ENCODE peak calls at places on chromosomes 3 and 15, in nine cellular contexts. One of them, this sample, is unnamed.

GRCh38 chr15:70172124-70172523 is 74.4 kb upstream of the TLE3 start:
- DNase-seq in natural killer cell: no peak
- DNase-seq in Peyer's patch: no peak
- DNase-seq in osteocyte: no peak
- DNase-seq in bronchial epithelial cell: no peak
- DNase-seq in AG10803: no peak
- DNase-seq in foreskin fibroblast: no peak
- DNase-seq in tibial nerve: no peak
- DNase-seq in mammary epithelial cell: no peak
- DNase-seq in this sample: no peak

GRCh38 chr15:96325579-96326331 is 4.7 kb upstream of the NR2F2 start:
- DNase-seq in natural killer cell: no peak
- DNase-seq in Peyer's patch: no peak
- DNase-seq in osteocyte: no peak
- DNase-seq in bronchial epithelial cell: peak; percentile 66
- DNase-seq in AG10803: no peak
- DNase-seq in foreskin fibroblast: peak; percentile 65
- DNase-seq in tibial nerve: peak; percentile 29
- DNase-seq in mammary epithelial cell: peak; percentile 78
- DNase-seq in this sample: no peak

GRCh38 chr3:179697933-179698332 is 45.1 kb downstream of the USP13 start:
- DNase-seq in natural killer cell: no peak
- DNase-seq in Peyer's patch: no peak
- DNase-seq in osteocyte: no peak
- DNase-seq in bronchial epithelial cell: no peak
- DNase-seq in AG10803: no peak
- DNase-seq in foreskin fibroblast: no peak
- DNase-seq in tibial nerve: no peak
- DNase-seq in mammary epithelial cell: no peak
- DNase-seq in this sample: no peak

GRCh38 chr3:130916507-130917167 is 22.8 kb downstream of the ATP2C1 start:
- DNase-seq in natural killer cell: no peak
- DNase-seq in Peyer's patch: no peak
- DNase-seq in osteocyte: no peak
- DNase-seq in bronchial epithelial cell: no peak
- DNase-seq in AG10803: no peak
- DNase-seq in foreskin fibroblast: no peak
- DNase-seq in tibial nerve: no peak
- DNase-seq in mammary epithelial cell: no peak
- DNase-seq in this sample: no peak

GRCh38 chr15:63587527-63587926 is 9.7 kb upstream of the FBXL22 start:
- DNase-seq in natural killer cell: no peak
- DNase-seq in Peyer's patch: no peak
- DNase-seq in osteocyte: no peak
- DNase-seq in bronchial epithelial cell: peak; percentile 65
- DNase-seq in AG10803: peak; percentile 81
- DNase-seq in foreskin fibroblast: peak; percentile 69
- DNase-seq in tibial nerve: no peak
- DNase-seq in mammary epithelial cell: no peak
- DNase-seq in this sample: no peak

GRCh38 chr15:96695426-96695825 is 364.9 kb downstream of the NR2F2 start:
- DNase-seq in natural killer cell: no peak
- DNase-seq in Peyer's patch: no peak
- DNase-seq in osteocyte: no peak
- DNase-seq in bronchial epithelial cell: no peak
- DNase-seq in AG10803: no peak
- DNase-seq in foreskin fibroblast: no peak
- DNase-seq in tibial nerve: no peak
- DNase-seq in mammary epithelial cell: no peak
- DNase-seq in this sample: no peak

GRCh38 chr3:126312326-126312725 is 44.9 kb downstream of the KLF15 start:
- DNase-seq in natural killer cell: no peak
- DNase-seq in Peyer's patch: no peak
- DNase-seq in osteocyte: no peak
- DNase-seq in bronchial epithelial cell: no peak
- DNase-seq in AG10803: no peak
- DNase-seq in foreskin fibroblast: no peak
- DNase-seq in tibial nerve: no peak
- DNase-seq in mammary epithelial cell: no peak
- DNase-seq in this sample: no peak

GRCh38 chr3:184399410-184399809 is 19.6 kb downstream of the CHRD start:
- DNase-seq in natural killer cell: no peak
- DNase-seq in Peyer's patch: no peak
- DNase-seq in osteocyte: no peak
- DNase-seq in bronchial epithelial cell: peak; percentile 53
- DNase-seq in AG10803: peak; percentile 93
- DNase-seq in foreskin fibroblast: peak; percentile 92
- DNase-seq in tibial nerve: peak; percentile 52
- DNase-seq in mammary epithelial cell: no peak
- DNase-seq in this sample: no peak

GRCh38 chr3:30476373-30477082 is 129.9 kb upstream of the TGFBR2 start:
- DNase-seq in natural killer cell: no peak
- DNase-seq in Peyer's patch: no peak
- DNase-seq in osteocyte: no peak
- DNase-seq in bronchial epithelial cell: peak; percentile 95
- DNase-seq in AG10803: peak; percentile 87
- DNase-seq in foreskin fibroblast: peak; percentile 73
- DNase-seq in tibial nerve: no peak
- DNase-seq in mammary epithelial cell: peak; percentile 68
- DNase-seq in this sample: no peak

GRCh38 chr3:901953-902778 is 190.7 kb upstream of the CNTN6 start:
- DNase-seq in natural killer cell: no peak
- DNase-seq in Peyer's patch: no peak
- DNase-seq in osteocyte: no peak
- DNase-seq in bronchial epithelial cell: peak; percentile 18
- DNase-seq in AG10803: no peak
- DNase-seq in foreskin fibroblast: peak; percentile 9
- DNase-seq in tibial nerve: no peak
- DNase-seq in mammary epithelial cell: peak; percentile 5
- DNase-seq in this sample: no peak

GRCh38 chr3:150023239-150023636 is 52.5 kb upstream of the PFN2 start:
- DNase-seq in natural killer cell: no peak
- DNase-seq in Peyer's patch: no peak
- DNase-seq in osteocyte: no peak
- DNase-seq in bronchial epithelial cell: no peak
- DNase-seq in AG10803: no peak
- DNase-seq in foreskin fibroblast: no peak
- DNase-seq in tibial nerve: no peak
- DNase-seq in mammary epithelial cell: no peak
- DNase-seq in this sample: no peak

GRCh38 chr15:78049691-78050440 is 27.6 kb downstream of the TBC1D2B start:
- DNase-seq in natural killer cell: peak; percentile 51
- DNase-seq in Peyer's patch: peak; percentile 62
- DNase-seq in osteocyte: no peak
- DNase-seq in bronchial epithelial cell: no peak
- DNase-seq in AG10803: peak; percentile 99
- DNase-seq in foreskin fibroblast: peak; percentile 94
- DNase-seq in tibial nerve: no peak
- DNase-seq in mammary epithelial cell: peak; percentile 34
- DNase-seq in this sample: no peak

GRCh38 chr15:65096481-65097385 is 18.3 kb downstream of the UBAP1L start:
- DNase-seq in natural killer cell: no peak
- DNase-seq in Peyer's patch: no peak
- DNase-seq in osteocyte: no peak
- DNase-seq in bronchial epithelial cell: no peak
- DNase-seq in AG10803: no peak
- DNase-seq in foreskin fibroblast: no peak
- DNase-seq in tibial nerve: no peak
- DNase-seq in mammary epithelial cell: no peak
- DNase-seq in this sample: no peak

GRCh38 chr15:65095747-65096104 is 19.2 kb downstream of the KBTBD13 start:
- DNase-seq in natural killer cell: no peak
- DNase-seq in Peyer's patch: no peak
- DNase-seq in osteocyte: no peak
- DNase-seq in bronchial epithelial cell: no peak
- DNase-seq in AG10803: no peak
- DNase-seq in foreskin fibroblast: no peak
- DNase-seq in tibial nerve: no peak
- DNase-seq in mammary epithelial cell: no peak
- DNase-seq in this sample: no peak

GRCh38 chr15:65092911-65093792 is 16.6 kb downstream of the KBTBD13 start:
- DNase-seq in natural killer cell: no peak
- DNase-seq in Peyer's patch: no peak
- DNase-seq in osteocyte: no peak
- DNase-seq in bronchial epithelial cell: no peak
- DNase-seq in AG10803: no peak
- DNase-seq in foreskin fibroblast: no peak
- DNase-seq in tibial nerve: no peak
- DNase-seq in mammary epithelial cell: no peak
- DNase-seq in this sample: no peak

GRCh38 chr15:65094294-65094995 is 17.9 kb downstream of the KBTBD13 start:
- DNase-seq in natural killer cell: no peak
- DNase-seq in Peyer's patch: no peak
- DNase-seq in osteocyte: no peak
- DNase-seq in bronchial epithelial cell: no peak
- DNase-seq in AG10803: no peak
- DNase-seq in foreskin fibroblast: no peak
- DNase-seq in tibial nerve: no peak
- DNase-seq in mammary epithelial cell: peak; percentile 22
- DNase-seq in this sample: no peak

GRCh38 chr15:65095011-65095746 is 18.6 kb downstream of the KBTBD13 start:
- DNase-seq in natural killer cell: no peak
- DNase-seq in Peyer's patch: no peak
- DNase-seq in osteocyte: no peak
- DNase-seq in bronchial epithelial cell: no peak
- DNase-seq in AG10803: no peak
- DNase-seq in foreskin fibroblast: no peak
- DNase-seq in tibial nerve: no peak
- DNase-seq in mammary epithelial cell: no peak
- DNase-seq in this sample: no peak
- TF ChIP-seq CTCF in natural killer cell: no peak
- TF ChIP-seq CTCF in Peyer's patch: no peak
- TF ChIP-seq CTCF in osteocyte: no peak
- TF ChIP-seq CTCF in bronchial epithelial cell: no peak
- TF ChIP-seq CTCF in AG10803: no peak
- TF ChIP-seq CTCF in foreskin fibroblast: no peak
- TF ChIP-seq CTCF in tibial nerve: no peak
- TF ChIP-seq CTCF in mammary epithelial cell: no peak
- TF ChIP-seq CTCF in this sample: no peak

GRCh38 chr3:28476194-28476593 is 127.6 kb upstream of the AZI2 start:
- DNase-seq in natural killer cell: no peak
- DNase-seq in Peyer's patch: no peak
- DNase-seq in osteocyte: no peak
- DNase-seq in bronchial epithelial cell: peak; percentile 64
- DNase-seq in AG10803: peak; percentile 66
- DNase-seq in foreskin fibroblast: peak; percentile 57
- DNase-seq in tibial nerve: no peak
- DNase-seq in mammary epithelial cell: peak; percentile 9
- DNase-seq in this sample: no peak
- TF ChIP-seq CTCF in natural killer cell: no peak
- TF ChIP-seq CTCF in Peyer's patch: peak; percentile 29
- TF ChIP-seq CTCF in osteocyte: peak; percentile 69
- TF ChIP-seq CTCF in bronchial epithelial cell: peak; percentile 53
- TF ChIP-seq CTCF in AG10803: peak; percentile 76
- TF ChIP-seq CTCF in foreskin fibroblast: peak; percentile 59
- TF ChIP-seq CTCF in tibial nerve: peak; percentile 60
- TF ChIP-seq CTCF in mammary epithelial cell: peak; percentile 62
- TF ChIP-seq CTCF in this sample: peak; percentile 72

DNA sequence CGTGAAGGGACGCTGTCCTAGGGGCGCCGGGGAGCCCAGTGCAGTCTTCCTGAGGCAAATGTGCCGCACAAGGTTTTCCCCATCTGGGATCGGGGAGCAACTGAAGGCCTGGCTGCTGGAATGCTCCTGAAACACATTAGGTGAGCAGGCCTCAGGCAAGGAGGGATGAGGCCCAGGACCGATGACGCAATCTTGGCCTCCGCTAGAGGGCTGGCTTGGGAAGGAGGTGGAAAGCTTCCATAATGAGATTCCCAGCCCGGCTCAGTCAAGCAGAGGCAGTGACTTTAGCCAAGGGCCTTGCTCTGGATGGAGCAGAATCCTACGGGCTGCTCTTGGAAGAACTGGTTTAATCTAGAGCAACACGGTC is 50.8 kb downstream of the CPN2 start:
- DNase-seq in natural killer cell: no peak
- DNase-seq in Peyer's patch: no peak
- DNase-seq in osteocyte: no peak
- DNase-seq in bronchial epithelial cell: peak; percentile 41
- DNase-seq in AG10803: peak; percentile 73
- DNase-seq in foreskin fibroblast: peak; percentile 33
- DNase-seq in tibial nerve: peak; percentile 84
- DNase-seq in mammary epithelial cell: no peak
- DNase-seq in this sample: no peak
- TF ChIP-seq CTCF in natural killer cell: no peak
- TF ChIP-seq CTCF in Peyer's patch: no peak
- TF ChIP-seq CTCF in osteocyte: no peak
- TF ChIP-seq CTCF in bronchial epithelial cell: peak; percentile 17
- TF ChIP-seq CTCF in AG10803: peak; percentile 21
- TF ChIP-seq CTCF in foreskin fibroblast: no peak
- TF ChIP-seq CTCF in tibial nerve: no peak
- TF ChIP-seq CTCF in mammary epithelial cell: peak; percentile 28
- TF ChIP-seq CTCF in this sample: no peak

DNA sequence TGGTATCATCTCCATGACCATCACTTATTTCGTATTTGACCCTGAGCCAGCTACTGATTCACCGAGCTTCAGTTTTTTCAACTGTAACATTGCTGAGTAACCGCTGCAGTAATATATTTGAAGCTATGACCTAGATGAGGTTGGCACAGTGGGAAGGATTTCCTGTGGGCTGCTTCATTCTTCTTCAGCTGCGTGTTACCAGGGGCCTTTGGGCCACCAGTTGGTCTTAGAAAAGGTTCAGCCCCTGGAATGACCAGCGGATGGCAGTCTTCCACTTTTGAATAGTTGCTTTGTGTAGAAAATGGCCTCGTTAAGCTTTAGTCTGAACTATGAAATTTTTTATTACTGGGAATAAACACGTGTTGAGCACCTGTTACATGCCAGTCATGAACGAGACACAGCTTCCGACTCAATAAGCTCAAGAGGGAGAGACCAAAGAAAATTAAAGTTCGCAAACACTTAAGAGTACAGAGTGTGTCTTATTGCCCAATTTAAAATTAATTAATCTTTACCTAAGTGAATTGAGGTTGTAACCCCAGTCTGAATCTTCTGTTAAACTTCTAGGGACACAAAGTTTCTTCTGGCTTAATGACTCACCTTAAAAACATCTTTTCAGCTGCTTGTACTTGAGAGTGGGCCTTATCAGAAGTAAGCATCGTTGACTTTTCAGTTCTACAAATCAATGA is 57.6 kb upstream of the NR2E3 start:
- DNase-seq in natural killer cell: no peak
- DNase-seq in Peyer's patch: no peak
- DNase-seq in osteocyte: no peak
- DNase-seq in bronchial epithelial cell: peak; percentile 73
- DNase-seq in AG10803: peak; percentile 88
- DNase-seq in foreskin fibroblast: peak; percentile 95
- DNase-seq in tibial nerve: peak; percentile 44
- DNase-seq in mammary epithelial cell: peak; percentile 53
- DNase-seq in this sample: no peak
- TF ChIP-seq CTCF in natural killer cell: no peak
- TF ChIP-seq CTCF in Peyer's patch: no peak
- TF ChIP-seq CTCF in osteocyte: peak; percentile 62
- TF ChIP-seq CTCF in bronchial epithelial cell: peak; percentile 47
- TF ChIP-seq CTCF in AG10803: peak; percentile 54
- TF ChIP-seq CTCF in foreskin fibroblast: peak; percentile 63
- TF ChIP-seq CTCF in tibial nerve: no peak
- TF ChIP-seq CTCF in mammary epithelial cell: peak; percentile 41
- TF ChIP-seq CTCF in this sample: no peak